ENCODE peak calls at places on chromosome 20, in four cellular contexts. A, M, X and T are unnamed samples.

GRCh38 chr20:63966172-63966943 is 3.4 kb downstream of the ZNF512B start:
- DNase-seq in M (no peak), X (peak), A (no peak), T (no peak)

GRCh38 chr20:4073852-4074741 is 58.7 kb upstream of the RNF24 start:
- DNase-seq in M (no peak), X (no peak), A (no peak), T (no peak)

GRCh38 chr20:309306-309840 is 12.0 kb downstream of the ZCCHC3 start:
- DNase-seq in M (no peak), A (no peak), X (no peak), T (no peak)

GRCh38 chr20:10492065-10492464 is 57.0 kb downstream of the SLX4IP start:
- DNase-seq in A (no peak), X (no peak), M (no peak), T (no peak)

GRCh38 chr20:63337786-63338420 is 23.2 kb downstream of the CHRNA4 start:
- DNase-seq in M (no peak), A (no peak), X (no peak), T (no peak)

GRCh38 chr20:62588458-62589149 is 53.7 kb upstream of the SLCO4A1 start:
- DNase-seq in M (no peak), X (no peak), A (no peak), T (no peak)

GRCh38 chr20:5113615-5113986 is 6.2 kb downstream of the PCNA start:
- DNase-seq in M (no peak), X (no peak), A (no peak), T (no peak)

GRCh38 chr20:37686762-37687477 is 6.9 kb upstream of the CTNNBL1 start:
- DNase-seq in M (no peak), X (no peak), A (no peak), T (no peak)

GRCh38 chr20:47992021-47992467 is 206.8 kb upstream of the SULF2 start:
- DNase-seq in X (no peak), A (no peak), M (no peak), T (peak)

GRCh38 chr20:50467618-50468373 is 42.4 kb upstream of the PTPN1 start:
- DNase-seq in M (no peak), A (no peak), X (peak), T (no peak)